ENCODE peak calls at places on chromosomes 13 and 19, in five cellular contexts. One of them, this sample, is unnamed.

GRCh38 chr19:5339950-5340636 is 519 bp downstream of the PTPRS start:
- DNase-seq in tibial artery: no peak
- DNase-seq in epithelial cell of proximal tubule: no peak
- DNase-seq in pancreas: peak
- DNase-seq in Caco-2: no peak
- DNase-seq in this sample: no peak

GRCh38 chr13:77150651-77151050 is 123.7 kb upstream of the FBXL3 start:
- DNase-seq in Caco-2: no peak
- DNase-seq in epithelial cell of proximal tubule: no peak
- DNase-seq in pancreas: no peak
- DNase-seq in tibial artery: no peak
- DNase-seq in this sample: no peak

GRCh38 chr19:1910169-1910568 is 5.0 kb downstream of the ADAT3 start:
- DNase-seq in epithelial cell of proximal tubule: no peak
- DNase-seq in tibial artery: no peak
- DNase-seq in pancreas: no peak
- DNase-seq in Caco-2: no peak
- DNase-seq in this sample: no peak

GRCh38 chr19:5246554-5247155 is 94.0 kb downstream of the PTPRS start:
- DNase-seq in tibial artery: no peak
- DNase-seq in Caco-2: no peak
- DNase-seq in pancreas: no peak
- DNase-seq in epithelial cell of proximal tubule: no peak
- DNase-seq in this sample: no peak

GRCh38 chr13:32530841-32531253 is 7.7 kb downstream of the N4BP2L2 start:
- DNase-seq in tibial artery: no peak
- DNase-seq in pancreas: no peak
- DNase-seq in epithelial cell of proximal tubule: no peak
- DNase-seq in Caco-2: no peak
- DNase-seq in this sample: no peak

GRCh38 chr13:111610077-111610476 is 289.6 kb downstream of the TEX29 start:
- DNase-seq in pancreas: no peak
- DNase-seq in Caco-2: no peak
- DNase-seq in tibial artery: no peak
- DNase-seq in epithelial cell of proximal tubule: no peak
- DNase-seq in this sample: no peak

GRCh38 chr19:1850809-1851544 is 2.7 kb upstream of the REXO1 start:
- DNase-seq in pancreas: no peak
- DNase-seq in Caco-2: no peak
- DNase-seq in epithelial cell of proximal tubule: no peak
- DNase-seq in tibial artery: no peak
- DNase-seq in this sample: no peak

GRCh38 chr13:42401376-42401775 is 129.4 kb downstream of the AKAP11 start:
- DNase-seq in pancreas: no peak
- DNase-seq in Caco-2: no peak
- DNase-seq in tibial artery: no peak
- DNase-seq in epithelial cell of proximal tubule: no peak
- DNase-seq in this sample: no peak

GRCh38 chr19:15550847-15551182 is 42.5 kb downstream of the CYP4F22 start:
- DNase-seq in pancreas: no peak
- DNase-seq in Caco-2: no peak
- DNase-seq in epithelial cell of proximal tubule: no peak
- DNase-seq in tibial artery: no peak
- DNase-seq in this sample: no peak

GRCh38 chr19:10712754-10713153 is 5.1 kb upstream of the DNM2 start:
- DNase-seq in pancreas: no peak
- DNase-seq in tibial artery: no peak
- DNase-seq in Caco-2: no peak
- DNase-seq in epithelial cell of proximal tubule: no peak
- DNase-seq in this sample: no peak

GRCh38 chr19:54393381-54393780 is 21.9 kb upstream of the TTYH1 start:
- DNase-seq in epithelial cell of proximal tubule: no peak
- DNase-seq in tibial artery: no peak
- DNase-seq in pancreas: no peak
- DNase-seq in Caco-2: peak
- DNase-seq in this sample: no peak

GRCh38 chr13:90519157-90519556 is 828.3 kb upstream of the MIR17HG start:
- DNase-seq in pancreas: no peak
- DNase-seq in Caco-2: no peak
- DNase-seq in epithelial cell of proximal tubule: no peak
- DNase-seq in tibial artery: no peak
- DNase-seq in this sample: no peak

GRCh38 chr13:103772576-103772975 is 706.4 kb upstream of the SLC10A2 start:
- DNase-seq in epithelial cell of proximal tubule: no peak
- DNase-seq in tibial artery: no peak
- DNase-seq in Caco-2: no peak
- DNase-seq in pancreas: no peak
- DNase-seq in this sample: no peak

GRCh38 chr19:33562636-33563035 is 41.0 kb upstream of the PEPD start:
- DNase-seq in epithelial cell of proximal tubule: no peak
- DNase-seq in tibial artery: peak
- DNase-seq in Caco-2: no peak
- DNase-seq in pancreas: no peak
- DNase-seq in this sample: no peak

GRCh38 chr13:49956131-49956530 is 20.0 kb upstream of the SPRYD7 start:
- DNase-seq in tibial artery: no peak
- DNase-seq in Caco-2: no peak
- DNase-seq in pancreas: no peak
- DNase-seq in epithelial cell of proximal tubule: no peak
- DNase-seq in this sample: no peak

GRCh38 chr13:77580748-77581147 is 45.2 kb downstream of the SCEL start:
- DNase-seq in Caco-2: no peak
- DNase-seq in epithelial cell of proximal tubule: no peak
- DNase-seq in pancreas: no peak
- DNase-seq in tibial artery: no peak
- DNase-seq in this sample: no peak

GRCh38 chr13:33119886-33120543 is 103.8 kb downstream of the KL start:
- DNase-seq in Caco-2: no peak
- DNase-seq in tibial artery: no peak
- DNase-seq in epithelial cell of proximal tubule: no peak
- DNase-seq in pancreas: no peak
- DNase-seq in this sample: no peak

GRCh38 chr13:27304099-27304498 is 33.5 kb downstream of the RASL11A start:
- DNase-seq in Caco-2: no peak
- DNase-seq in pancreas: no peak
- DNase-seq in epithelial cell of proximal tubule: no peak
- DNase-seq in tibial artery: no peak
- DNase-seq in this sample: no peak

GRCh38 chr13:34993470-34993869 is 51.4 kb downstream of the NBEA start:
- DNase-seq in Caco-2: no peak
- DNase-seq in epithelial cell of proximal tubule: no peak
- DNase-seq in tibial artery: no peak
- DNase-seq in pancreas: no peak
- DNase-seq in this sample: no peak
- TF ChIP-seq CTCF in Caco-2: no peak
- TF ChIP-seq CTCF in epithelial cell of proximal tubule: no peak
- TF ChIP-seq CTCF in tibial artery: no peak
- TF ChIP-seq CTCF in pancreas: no peak
- TF ChIP-seq CTCF in this sample: no peak

GRCh38 chr13:80577285-80577684 is 236.4 kb upstream of the SPRY2 start:
- DNase-seq in epithelial cell of proximal tubule: no peak
- DNase-seq in pancreas: no peak
- DNase-seq in Caco-2: no peak
- DNase-seq in tibial artery: no peak
- DNase-seq in this sample: no peak
- TF ChIP-seq CTCF in epithelial cell of proximal tubule: peak
- TF ChIP-seq CTCF in pancreas: no peak
- TF ChIP-seq CTCF in Caco-2: no peak
- TF ChIP-seq CTCF in tibial artery: no peak
- TF ChIP-seq CTCF in this sample: no peak

GRCh38 chr19:40804783-40805242 is 5.8 kb downstream of the EGLN2 start:
- DNase-seq in pancreas: no peak
- DNase-seq in Caco-2: no peak
- DNase-seq in tibial artery: no peak
- DNase-seq in epithelial cell of proximal tubule: no peak
- DNase-seq in this sample: no peak
- TF ChIP-seq CTCF in pancreas: no peak
- TF ChIP-seq CTCF in Caco-2: no peak
- TF ChIP-seq CTCF in tibial artery: no peak
- TF ChIP-seq CTCF in epithelial cell of proximal tubule: peak
- TF ChIP-seq CTCF in this sample: no peak

DNA sequence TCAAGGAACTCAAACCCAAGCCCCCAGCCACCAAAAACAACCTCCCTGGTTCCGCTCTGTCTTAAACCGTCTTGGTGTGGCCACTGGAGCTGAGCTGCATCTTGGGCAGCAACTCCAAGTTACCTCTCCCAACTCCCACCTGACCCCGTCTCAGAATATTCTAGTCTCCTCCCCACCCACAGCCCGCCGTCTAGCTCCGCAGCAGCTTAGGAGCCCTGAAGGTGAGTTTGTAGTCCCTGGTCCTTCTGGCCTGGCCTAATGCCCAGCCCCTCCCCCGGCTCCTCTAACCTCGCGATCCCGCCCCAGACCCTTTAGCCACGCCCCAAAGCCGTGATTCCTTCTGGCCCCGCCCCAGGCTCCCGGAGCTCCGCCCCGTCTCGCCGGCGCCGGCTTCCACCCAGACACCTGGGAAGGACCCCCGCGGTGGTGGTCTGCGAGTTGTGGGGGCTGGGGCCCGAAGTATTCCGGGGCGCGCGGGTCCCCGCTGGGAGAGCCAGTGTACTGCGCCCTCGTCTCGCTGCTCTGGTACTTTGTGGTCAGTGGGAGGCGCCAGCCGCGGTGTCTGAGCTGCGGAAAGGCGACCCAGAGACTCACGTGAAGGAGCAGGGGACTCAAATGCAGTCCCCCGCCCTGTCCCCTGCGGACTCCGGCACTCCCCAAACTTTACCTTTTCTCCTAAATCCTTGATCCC is 2.5 kb upstream of the LHB start:
- DNase-seq in Caco-2: peak
- DNase-seq in tibial artery: no peak
- DNase-seq in epithelial cell of proximal tubule: no peak
- DNase-seq in pancreas: peak
- DNase-seq in this sample: peak
- TF ChIP-seq CTCF in Caco-2: no peak
- TF ChIP-seq CTCF in tibial artery: no peak
- TF ChIP-seq CTCF in epithelial cell of proximal tubule: peak
- TF ChIP-seq CTCF in pancreas: no peak
- TF ChIP-seq CTCF in this sample: no peak

GRCh38 chr13:110363009-110363408 is 55.9 kb downstream of the COL4A2 start:
- DNase-seq in epithelial cell of proximal tubule: no peak
- DNase-seq in Caco-2: no peak
- DNase-seq in pancreas: no peak
- DNase-seq in tibial artery: peak
- DNase-seq in this sample: no peak
- TF ChIP-seq CTCF in epithelial cell of proximal tubule: peak
- TF ChIP-seq CTCF in Caco-2: no peak
- TF ChIP-seq CTCF in pancreas: no peak
- TF ChIP-seq CTCF in tibial artery: peak
- TF ChIP-seq CTCF in this sample: no peak

GRCh38 chr13:97631158-97631557 is 197.2 kb downstream of the RAP2A start:
- DNase-seq in epithelial cell of proximal tubule: no peak
- DNase-seq in tibial artery: no peak
- DNase-seq in Caco-2: no peak
- DNase-seq in pancreas: no peak
- DNase-seq in this sample: no peak
- TF ChIP-seq CTCF in epithelial cell of proximal tubule: no peak
- TF ChIP-seq CTCF in tibial artery: no peak
- TF ChIP-seq CTCF in Caco-2: no peak
- TF ChIP-seq CTCF in pancreas: no peak
- TF ChIP-seq CTCF in this sample: no peak

GRCh38 chr13:47417485-47417884 is 520.6 kb upstream of the HTR2A start:
- DNase-seq in epithelial cell of proximal tubule: no peak
- DNase-seq in pancreas: no peak
- DNase-seq in Caco-2: no peak
- DNase-seq in tibial artery: no peak
- DNase-seq in this sample: no peak

GRCh38 chr13:47420568-47420967 is 523.7 kb upstream of the HTR2A start:
- DNase-seq in Caco-2: no peak
- DNase-seq in tibial artery: no peak
- DNase-seq in epithelial cell of proximal tubule: peak
- DNase-seq in pancreas: no peak
- DNase-seq in this sample: no peak

GRCh38 chr13:47415048-47415447 is 518.2 kb upstream of the HTR2A start:
- DNase-seq in tibial artery: no peak
- DNase-seq in Caco-2: no peak
- DNase-seq in epithelial cell of proximal tubule: no peak
- DNase-seq in pancreas: no peak
- DNase-seq in this sample: no peak

GRCh38 chr13:47418206-47418920 is 521.5 kb upstream of the HTR2A start:
- DNase-seq in pancreas: no peak
- DNase-seq in tibial artery: no peak
- DNase-seq in epithelial cell of proximal tubule: no peak
- DNase-seq in Caco-2: no peak
- DNase-seq in this sample: no peak

GRCh38 chr13:47420012-47420411 is 523.2 kb upstream of the HTR2A start:
- DNase-seq in tibial artery: no peak
- DNase-seq in epithelial cell of proximal tubule: no peak
- DNase-seq in pancreas: no peak
- DNase-seq in Caco-2: no peak
- DNase-seq in this sample: no peak
- TF ChIP-seq CTCF in tibial artery: no peak
- TF ChIP-seq CTCF in epithelial cell of proximal tubule: no peak
- TF ChIP-seq CTCF in pancreas: no peak
- TF ChIP-seq CTCF in Caco-2: no peak
- TF ChIP-seq CTCF in this sample: no peak

GRCh38 chr13:28805193-28805819 is 14.8 kb upstream of the MTUS2 start:
- DNase-seq in pancreas: no peak
- DNase-seq in Caco-2: no peak
- DNase-seq in epithelial cell of proximal tubule: no peak
- DNase-seq in tibial artery: no peak
- DNase-seq in this sample: no peak
- TF ChIP-seq CTCF in pancreas: no peak
- TF ChIP-seq CTCF in Caco-2: no peak
- TF ChIP-seq CTCF in epithelial cell of proximal tubule: peak
- TF ChIP-seq CTCF in tibial artery: peak
- TF ChIP-seq CTCF in this sample: no peak